ENCODE peak calls at places on chromosomes 11 and 22, in six cellular contexts. M is H1, U is gastrocnemius medialis, T is GM23338, B is colonic mucosa, K is heart left ventricle. W is an unnamed sample. For H3K36me3, the result is how much of the 10 kb centered on the place peaks cover.

GRCh38 chr22:22855617-22856308 is 31.9 kb upstream of the IGLL5 start:
- DNase-seq in U (no peak), B (peak), K (no peak), T (peak), M (no peak), W (no peak)

GRCh38 chr11:70466596-70466995 is 68.3 kb downstream of the CTTN start:
- DNase-seq in M (no peak), K (no peak), T (no peak), B (no peak), U (no peak), W (no peak)

GRCh38 chr22:37338539-37339246 is 56.4 kb downstream of the CYTH4 start:
- DNase-seq in M (no peak), K (no peak), T (no peak), B (no peak), U (no peak), W (no peak)

GRCh38 chr22:32050678-32051515 is 7.8 kb downstream of the SLC5A1 start:
- DNase-seq in K (no peak), B (no peak), M (no peak), T (peak), U (peak), W (no peak)

GRCh38 chr22:42366815-42367581 is 65.2 kb downstream of the NFAM1 start:
- DNase-seq in U (no peak), K (peak), B (no peak), T (no peak), M (no peak), W (no peak)

GRCh38 chr11:21552910-21553309 is 640.0 kb upstream of the ANO5 start:
- DNase-seq in T (no peak), U (no peak), K (no peak), B (no peak), M (no peak), W (no peak)

GRCh38 chr11:30489513-30489912 is 96.6 kb downstream of the MPPED2 start:
- DNase-seq in M (no peak), T (no peak), B (no peak), U (no peak), K (no peak), W (no peak)

GRCh38 chr11:7651140-7651551 is 22.2 kb downstream of the CYB5R2 start:
- DNase-seq in B (no peak), K (no peak), T (no peak), M (no peak), U (no peak), W (no peak)

GRCh38 chr11:128553662-128554392 is 33.5 kb downstream of the ETS1 start:
- DNase-seq in B (no peak), U (no peak), T (no peak), K (no peak), M (no peak), W (no peak)

GRCh38 chr11:26828291-26828690 is 106.4 kb upstream of the SLC5A12 start:
- DNase-seq in U (no peak), M (no peak), B (no peak), K (no peak), T (no peak), W (no peak)

GRCh38 chr11:11253995-11254394 is 99.1 kb downstream of the CSNK2A3 start:
- DNase-seq in T (no peak), U (no peak), K (no peak), M (no peak), B (no peak), W (no peak)

GRCh38 chr11:68978931-68979591 is 1.7 kb downstream of the MRGPRD start:
- DNase-seq in T (no peak), K (no peak), U (no peak), B (no peak), M (no peak), W (no peak)

GRCh38 chr22:50326959-50327710 is at the start of gene DENND6B:
- DNase-seq in T (peak), M (no peak), U (peak), K (peak), B (peak), W (no peak)

GRCh38 chr11:110891411-110891810 is 179.2 kb upstream of the ARHGAP20 start:
- DNase-seq in T (no peak), U (no peak), B (no peak), M (no peak), K (no peak), W (no peak)

GRCh38 chr11:35190804-35191348 is 51.9 kb downstream of the CD44 start:
- DNase-seq in M (no peak), B (no peak), T (no peak), U (no peak), K (no peak), W (no peak)

GRCh38 chr11:130159657-130160459 is at the start of gene ST14:
- DNase-seq in T (peak), M (no peak), K (no peak), B (peak), U (no peak), W (no peak)

GRCh38 chr22:43393132-43393844 is 18.5 kb upstream of the MPPED1 start:
- DNase-seq in T (no peak), B (no peak), M (no peak), U (no peak), K (peak), W (no peak)

GRCh38 chr11:130726234-130726559 is 190.1 kb downstream of the SNX19 start:
- DNase-seq in K (peak), B (peak), T (no peak), U (peak), M (no peak), W (no peak)

GRCh38 chr22:43126506-43127165 is 16.1 kb downstream of the BIK start:
- DNase-seq in T (no peak), B (peak), U (no peak), M (no peak), K (no peak), W (no peak)

GRCh38 chr11:117094776-117095175 is 3.5 kb downstream of the SIK3 start:
- DNase-seq in K (no peak), U (peak), M (no peak), T (peak), B (no peak), W (no peak)

GRCh38 chr11:27933992-27934829 is 173.7 kb downstream of the KIF18A start:
- DNase-seq in K (no peak), M (peak), B (no peak), U (no peak), T (peak), W (no peak)

GRCh38 chr11:69888671-69889076 is 69.5 kb upstream of the FGF3 start:
- DNase-seq in T (peak), U (peak), K (no peak), M (peak), B (peak), W (peak)

GRCh38 chr11:110128161-110128560 is 35.0 kb downstream of the ZC3H12C start:
- DNase-seq in M (peak), U (no peak), B (no peak), T (peak), K (no peak), W (peak)

GRCh38 chr11:35364101-35364780 is 55.1 kb downstream of the SLC1A2 start:
- DNase-seq in U (peak), T (no peak), B (peak), M (no peak), K (no peak), W (no peak)

GRCh38 chr11:1200611-1201191 is 22.2 kb upstream of the MUC5B start:
- DNase-seq in U (peak), T (no peak), K (no peak), M (no peak), B (no peak), W (no peak)

GRCh38 chr22:37896181-37896592 is 9.9 kb upstream of the MICALL1 start:
- DNase-seq in U (no peak), M (no peak), T (peak), B (peak), K (no peak), W (no peak)

GRCh38 chr11:111344032-111344431 is 35.0 kb downstream of the POU2AF1 start:
- DNase-seq in T (no peak), M (no peak), K (no peak), U (peak), B (no peak), W (no peak)

GRCh38 chr11:102573851-102574250 is 43.3 kb upstream of the MMP7 start:
- DNase-seq in U (no peak), B (no peak), K (no peak), T (no peak), M (no peak), W (no peak)

GRCh38 chr11:124050770-124051169 is 9.6 kb upstream of the OR10G7 start:
- DNase-seq in K (no peak), M (no peak), T (no peak), U (no peak), B (no peak), W (no peak)

GRCh38 chr11:128929991-128930390 is 12.7 kb downstream of the TP53AIP1 start:
- DNase-seq in B (no peak), U (no peak), T (no peak), M (no peak), K (no peak), W (no peak)

GRCh38 chr11:10898003-10898762 is 40.3 kb upstream of the ZBED5 start:
- DNase-seq in B (no peak), M (no peak), K (no peak), U (no peak), T (no peak), W (no peak)

GRCh38 chr11:75582935-75583709 is 21.1 kb downstream of the SERPINH1 start:
- DNase-seq in T (peak), U (peak), M (no peak), K (peak), B (peak), W (no peak)

GRCh38 chr11:75579841-75580240 is 17.8 kb downstream of the SERPINH1 start:
- DNase-seq in U (no peak), B (no peak), K (no peak), T (no peak), M (no peak), W (no peak)

GRCh38 chr11:75585271-75585670 is 23.2 kb downstream of the SERPINH1 start:
- DNase-seq in B (no peak), M (no peak), K (no peak), T (no peak), U (no peak), W (no peak)

GRCh38 chr11:75583710-75584658 is 21.9 kb downstream of the SERPINH1 start:
- DNase-seq in U (peak), T (peak), K (peak), B (peak), M (no peak), W (no peak)

GRCh38 chr11:75582461-75582934 is 20.4 kb downstream of the SERPINH1 start:
- DNase-seq in T (no peak), K (no peak), U (no peak), M (no peak), B (no peak), W (no peak)
- H3K36me3 ChIP-seq in T (under half), K (under half), U (under half), M (under half), B (under half), W (under half)

GRCh38 chr11:34139346-34139745 is 33.9 kb downstream of the NAT10 start:
- DNase-seq in U (no peak), T (no peak), B (no peak), M (no peak), K (peak), W (no peak)
- H3K36me3 ChIP-seq in U (half or more), T (under half), B (under half), M (half or more), K (under half), W (half or more)

GRCh38 chr11:118901494-118902335 is 18.0 kb downstream of the CXCR5 start:
- DNase-seq in B (peak), U (peak), T (no peak), K (no peak), M (no peak), W (no peak)

GRCh38 chr11:118903204-118904015 is 19.7 kb downstream of the CXCR5 start:
- DNase-seq in M (no peak), K (peak), T (no peak), B (no peak), U (peak), W (no peak)

GRCh38 chr11:118899706-118900360 is 16.1 kb downstream of the CXCR5 start:
- DNase-seq in K (no peak), M (no peak), U (peak), T (no peak), B (no peak), W (no peak)

GRCh38 chr11:118900535-118901384 is 17.1 kb downstream of the CXCR5 start:
- DNase-seq in T (no peak), U (peak), K (no peak), M (no peak), B (no peak), W (no peak)

DNA sequence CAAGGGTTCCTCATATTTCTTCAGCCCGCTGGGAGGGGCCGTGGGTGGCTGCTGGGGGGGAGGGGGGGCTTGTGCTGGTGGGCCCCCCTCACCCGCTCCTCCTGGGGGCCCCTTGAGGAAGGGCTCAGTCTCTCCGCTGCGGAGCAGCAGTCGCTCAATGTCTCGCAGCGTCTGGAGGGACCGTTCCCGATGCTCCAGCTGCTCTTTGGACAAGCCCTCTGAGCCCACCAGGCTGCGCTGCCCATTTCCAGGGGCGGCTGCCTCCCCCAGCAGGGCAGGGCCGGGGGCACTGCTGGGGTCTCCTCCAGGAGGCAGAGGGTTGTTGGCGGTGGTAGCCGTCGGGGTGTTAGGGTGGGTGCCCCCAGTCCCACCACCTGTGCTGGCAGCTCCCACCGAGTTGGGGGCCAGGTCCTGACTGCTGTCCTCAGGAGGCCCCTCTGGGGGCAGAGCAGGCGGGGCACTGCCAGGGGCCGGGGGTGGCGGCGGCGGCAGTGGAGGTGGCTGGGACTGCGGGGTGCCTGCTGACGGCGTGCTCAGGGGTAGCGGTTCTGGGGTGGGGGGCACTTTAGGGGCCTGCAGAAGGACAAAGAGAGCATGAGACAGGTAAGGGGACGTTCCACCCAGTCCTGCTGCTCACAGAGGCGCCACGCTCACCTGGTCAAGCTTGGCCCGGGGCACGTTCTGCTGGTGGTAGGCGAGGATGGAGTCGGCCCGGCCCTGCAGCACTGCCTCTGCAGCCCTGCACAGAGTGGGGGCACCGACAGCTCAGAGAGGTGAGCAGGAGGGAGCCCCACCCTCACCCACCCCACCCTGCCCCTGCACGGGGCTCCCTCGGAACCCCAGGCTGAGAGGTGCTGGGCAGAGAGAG is 18.9 kb downstream of the CXCR5 start:
- DNase-seq in K (no peak), U (peak), T (no peak), B (no peak), M (no peak), W (no peak)
- H3K36me3 ChIP-seq in K (under half), U (half or more), T (under half), B (under half), M (half or more), W (under half)

DNA sequence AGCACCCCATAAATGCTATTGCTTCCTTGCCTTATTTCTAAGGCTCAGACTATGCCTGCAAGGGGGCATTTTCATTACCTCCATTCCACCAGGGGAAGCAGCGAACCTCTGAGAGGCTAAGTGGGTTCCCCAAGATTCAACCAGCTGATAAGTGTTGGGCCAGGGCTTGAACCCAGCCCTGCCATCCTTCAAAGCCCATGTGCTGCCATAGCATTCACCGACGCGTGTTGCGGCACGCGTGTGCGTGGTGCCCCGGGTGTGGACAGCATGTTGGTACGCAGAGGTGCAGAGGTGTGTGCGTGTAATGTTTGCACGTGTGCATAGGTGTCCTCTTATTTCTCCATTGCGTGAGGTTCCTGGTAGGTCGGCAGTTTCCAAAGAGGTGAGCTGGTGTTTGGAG is 66.0 kb upstream of the PPARA start:
- DNase-seq in K (peak), U (peak), M (no peak), T (no peak), B (no peak), W (no peak)
- H3K36me3 ChIP-seq in K (under half), U (under half), M (under half), T (under half), B (under half), W (under half)

DNA sequence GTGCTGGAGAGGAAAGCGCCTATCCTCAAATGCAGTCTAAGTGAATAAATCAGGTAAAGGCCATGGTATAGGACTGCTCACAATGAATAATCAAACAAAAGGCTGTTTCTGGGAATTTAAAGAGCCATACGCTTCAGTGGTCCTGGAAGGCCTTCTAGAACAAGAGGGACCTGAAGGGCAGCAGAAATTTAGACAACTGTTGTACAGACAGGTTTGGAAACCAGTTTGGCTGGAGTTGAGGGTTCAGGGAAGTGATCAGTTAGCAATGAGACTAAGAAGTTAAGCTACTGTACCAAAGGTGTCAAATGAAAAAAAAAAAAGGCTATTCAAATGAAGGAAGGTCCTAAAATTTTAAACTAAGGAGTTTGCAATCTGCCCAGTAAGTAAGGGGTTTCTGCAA is 56.6 kb upstream of the SCUBE2 start:
- DNase-seq in U (no peak), K (no peak), M (no peak), T (no peak), B (no peak), W (no peak)
- H3K36me3 ChIP-seq in U (half or more), K (under half), M (under half), T (under half), B (under half), W (under half)

DNA sequence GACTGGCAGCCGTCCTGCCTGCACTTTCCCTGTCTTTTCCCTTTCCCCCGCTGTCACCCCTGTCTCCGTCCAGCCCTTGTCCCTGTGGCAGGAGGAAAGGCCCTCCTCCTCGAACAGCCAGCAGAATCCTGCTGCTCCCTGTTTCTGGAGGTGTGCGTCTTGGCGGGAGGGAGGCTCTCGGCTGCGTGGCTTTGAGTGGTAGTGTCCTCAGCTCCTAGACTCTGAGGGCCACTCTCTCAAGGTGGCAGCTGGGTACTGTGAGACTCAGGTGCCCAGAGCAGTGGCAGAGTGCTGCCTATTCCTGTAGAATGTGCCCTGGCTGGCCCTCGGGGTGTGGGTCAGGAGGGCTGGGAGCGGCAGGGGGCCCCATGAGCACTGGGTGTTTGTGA is 9.1 kb upstream of the RANBP1 start:
- DNase-seq in T (no peak), M (no peak), B (no peak), U (no peak), K (peak), W (no peak)
- H3K36me3 ChIP-seq in T (under half), M (half or more), B (under half), U (half or more), K (half or more), W (half or more)

W was measured in iPS DF 6.9.